ENCODE peak calls at places on chromosomes 2 and 18, in eight cellular contexts. P is upper lobe of right lung, J is right lobe of liver, Z is heart left ventricle, H is transverse colon, F is GM12878, X is left ventricle myocardium inferior, D is PC-9. U is an unnamed sample.

GRCh38 chr2:99255491-99256318 is at the start of gene LYG2:
- DNase-seq in Z (no peak), F (no peak), H (no peak), P (no peak), D (no peak), X (no peak), J (no peak), U (no peak)

GRCh38 chr2:216548901-216549321 is 50.3 kb downstream of the RPL37A start:
- DNase-seq in P (no peak), D (no peak), J (no peak), F (no peak), H (no peak), X (peak; percentile 64), Z (no peak), U (no peak)

GRCh38 chr2:65228249-65228750 is 669 bp downstream of the ACTR2 start:
- DNase-seq in H (no peak), D (no peak), F (peak; percentile 46), J (no peak), X (no peak), P (no peak), Z (no peak), U (no peak)

GRCh38 chr18:48942554-48943261 is 8.1 kb downstream of the SMAD7 start:
- DNase-seq in X (no peak), D (peak; percentile 75), J (peak; percentile 79), H (no peak), Z (no peak), F (no peak), P (peak; percentile 66), U (peak; percentile 87)

GRCh38 chr2:241848761-241849615 is 9.7 kb downstream of the PDCD1 start:
- DNase-seq in X (no peak), D (peak; percentile 1), J (no peak), P (no peak), F (no peak), H (no peak), Z (peak; percentile 46), U (no peak)

GRCh38 chr2:43100883-43101662 is 125.3 kb downstream of the ZFP36L2 start:
- DNase-seq in J (no peak), H (no peak), F (no peak), D (peak; percentile 32), Z (peak; percentile 82), P (no peak), X (peak; percentile 76), U (peak; percentile 32)

GRCh38 chr2:146189541-146189940 is 1655.3 kb upstream of the ACVR2A start:
- DNase-seq in Z (no peak), F (no peak), H (no peak), J (no peak), P (no peak), D (no peak), X (no peak), U (no peak)

GRCh38 chr18:26549103-26549485 is 741 bp upstream of the KCTD1 start:
- DNase-seq in D (peak; percentile 30), F (no peak), J (peak; percentile 52), Z (peak; percentile 68), P (peak; percentile 70), H (peak; percentile 38), X (peak; percentile 16), U (peak; percentile 59)

GRCh38 chr2:58521803-58522602 is 280.9 kb upstream of the FANCL start:
- DNase-seq in H (no peak), D (no peak), P (no peak), X (no peak), J (no peak), F (no peak), Z (no peak), U (no peak)

GRCh38 chr2:211900518-211900917 is 638.1 kb downstream of the ERBB4 start:
- DNase-seq in F (no peak), J (no peak), P (no peak), X (no peak), Z (no peak), D (no peak), H (no peak), U (no peak)

GRCh38 chr18:14978962-14979535 is 231.1 kb downstream of the ANKRD30B start:
- DNase-seq in D (peak; percentile 33), F (no peak), Z (no peak), X (no peak), H (peak; percentile 59), J (no peak), P (peak; percentile 65), U (no peak)

GRCh38 chr18:76394780-76395476 is 100.1 kb downstream of the ZNF516 start:
- DNase-seq in D (no peak), P (no peak), H (peak; percentile 6), X (no peak), Z (no peak), J (no peak), F (no peak), U (no peak)

GRCh38 chr2:185208261-185208660 is 530.3 kb upstream of the FSIP2 start:
- DNase-seq in X (no peak), Z (no peak), P (no peak), D (peak; percentile 6), F (no peak), H (peak; percentile 9), J (no peak), U (no peak)

GRCh38 chr2:6368271-6368670 is 497.4 kb downstream of the CMPK2 start:
- DNase-seq in F (no peak), X (no peak), J (no peak), H (no peak), P (no peak), D (no peak), Z (no peak), U (no peak)

GRCh38 chr2:222851956-222852617 is 8.7 kb upstream of the ACSL3 start:
- DNase-seq in P (no peak), X (no peak), F (no peak), J (no peak), D (no peak), Z (no peak), H (no peak), U (no peak)
- H3K27me3 ChIP-seq in P (no peaks in the 10 kb centered on the region), X (no peaks in the 10 kb centered on the region), F (no peaks in the 10 kb centered on the region), J (no peaks in the 10 kb centered on the region), D (no peaks in the 10 kb centered on the region), Z (no peaks in the 10 kb centered on the region), H (no peaks in the 10 kb centered on the region), U (no peaks in the 10 kb centered on the region)

GRCh38 chr2:144503221-144503620 is 16.7 kb downstream of the ZEB2 start:
- DNase-seq in F (no peak), J (no peak), P (no peak), Z (no peak), H (no peak), D (no peak), X (no peak), U (no peak)

GRCh38 chr2:144501118-144501517 is 18.8 kb downstream of the ZEB2 start:
- DNase-seq in Z (no peak), J (no peak), H (no peak), D (no peak), P (no peak), X (no peak), F (no peak), U (no peak)

GRCh38 chr2:144505245-144505801 is 14.6 kb downstream of the ZEB2 start:
- DNase-seq in Z (no peak), D (no peak), P (no peak), J (no peak), H (no peak), X (no peak), F (no peak), U (no peak)

GRCh38 chr2:144502356-144502755 is 17.6 kb downstream of the ZEB2 start:
- DNase-seq in P (no peak), X (no peak), F (no peak), Z (no peak), H (no peak), D (no peak), J (no peak), U (no peak)

GRCh38 chr2:144504191-144504590 is 15.7 kb downstream of the ZEB2 start:
- DNase-seq in X (no peak), D (no peak), F (no peak), P (no peak), J (no peak), H (no peak), Z (no peak), U (no peak)
- H3K27me3 ChIP-seq in X (no peaks in the 10 kb centered on the region), D (no peaks in the 10 kb centered on the region), F (peaks cover 13% of the 10 kb centered on the region), P (no peaks in the 10 kb centered on the region), J (no peaks in the 10 kb centered on the region), H (peaks cover 5% of the 10 kb centered on the region), Z (no peaks in the 10 kb centered on the region), U (no peaks in the 10 kb centered on the region)

GRCh38 chr2:96866986-96867755 is 2.7 kb downstream of the SEMA4C start:
- DNase-seq in Z (no peak), J (no peak), D (no peak), X (no peak), F (no peak), H (no peak), P (no peak), U (no peak)

GRCh38 chr2:96865654-96866053 is 4.2 kb downstream of the SEMA4C start:
- DNase-seq in H (no peak), J (no peak), Z (peak; percentile 25), P (no peak), D (no peak), X (no peak), F (no peak), U (no peak)

GRCh38 chr2:96866586-96866985 is 3.3 kb downstream of the SEMA4C start:
- DNase-seq in D (no peak), P (no peak), J (no peak), Z (peak; percentile 70), H (no peak), X (no peak), F (no peak), U (no peak)

GRCh38 chr2:96864343-96865091 is 5.4 kb downstream of the SEMA4C start:
- DNase-seq in P (peak; percentile 84), Z (peak; percentile 76), F (no peak), J (peak; percentile 89), D (no peak), X (peak; percentile 80), H (no peak), U (no peak)

GRCh38 chr2:96866149-96866548 is 3.7 kb downstream of the SEMA4C start:
- DNase-seq in X (no peak), Z (peak; percentile 68), H (no peak), J (no peak), P (no peak), D (no peak), F (no peak), U (no peak)
- H3K27me3 ChIP-seq in X (no peaks in the 10 kb centered on the region), Z (no peaks in the 10 kb centered on the region), H (no peaks in the 10 kb centered on the region), J (no peaks in the 10 kb centered on the region), P (no peaks in the 10 kb centered on the region), D (no peaks in the 10 kb centered on the region), F (no peaks in the 10 kb centered on the region), U (no peaks in the 10 kb centered on the region)

GRCh38 chr2:144516981-144517824 is 2.7 kb downstream of the ZEB2 start:
- DNase-seq in Z (peak; percentile 79), X (peak; percentile 65), J (peak; percentile 70), H (peak; percentile 32), P (peak; percentile 77), D (peak; percentile 13), F (no peak), U (peak; percentile 85)
- H3K27me3 ChIP-seq in Z (no peaks in the 10 kb centered on the region), X (peaks cover 6% of the 10 kb centered on the region), J (no peaks in the 10 kb centered on the region), H (peaks cover 97% of the 10 kb centered on the region), P (no peaks in the 10 kb centered on the region), D (peaks cover 10% of the 10 kb centered on the region), F (peaks cover 41% of the 10 kb centered on the region), U (no peaks in the 10 kb centered on the region)